ENCODE peak calls at places on chromosomes 6 and 20, in five cellular contexts. R, W, B, I and M are unnamed samples.

GRCh38 chr6:165468836-165469235 is 159.4 kb upstream of the C6orf118 start:
- DNase-seq in R (no peak), W (no peak), B (no peak), I (no peak), M (no peak)

GRCh38 chr6:11575408-11576033 is 38.0 kb downstream of the TMEM170B start:
- DNase-seq in R (peak), W (no peak), B (peak), I (peak), M (no peak)

GRCh38 chr20:603116-603640 is 6.9 kb downstream of the TCF15 start:
- DNase-seq in R (no peak), W (no peak), B (no peak), I (no peak), M (no peak)

GRCh38 chr6:169409742-169410312 is 156.2 kb upstream of the THBS2 start:
- DNase-seq in R (no peak), W (no peak), B (no peak), I (no peak), M (no peak)

GRCh38 chr20:15144911-15145310 is 807.5 kb upstream of the FLRT3 start:
- DNase-seq in R (no peak), W (no peak), B (no peak), I (no peak), M (no peak)

GRCh38 chr6:42547407-42548329 is 16.2 kb upstream of the UBR2 start:
- DNase-seq in R (no peak), W (peak), B (peak), I (peak), M (peak)

GRCh38 chr20:45070932-45071632 is 29.8 kb downstream of the KCNS1 start:
- DNase-seq in R (no peak), W (no peak), B (peak), I (no peak), M (no peak)

GRCh38 chr6:104218132-104218531 is 641.6 kb downstream of the HACE1 start:
- DNase-seq in R (no peak), W (no peak), B (no peak), I (no peak), M (no peak)

GRCh38 chr6:12967686-12968085 is 251.1 kb downstream of the PHACTR1 start:
- DNase-seq in R (no peak), W (no peak), B (no peak), I (no peak), M (no peak)

GRCh38 chr20:23417861-23418260 is 3.4 kb downstream of the NAPB start:
- DNase-seq in R (no peak), W (no peak), B (no peak), I (no peak), M (no peak)

GRCh38 chr6:24274441-24275083 is 83.3 kb downstream of the DCDC2 start:
- DNase-seq in R (no peak), W (no peak), B (peak), I (no peak), M (no peak)

GRCh38 chr6:119856136-119856535 is 506.6 kb upstream of the MAN1A1 start:
- DNase-seq in R (no peak), W (no peak), B (no peak), I (no peak), M (no peak)

GRCh38 chr20:9590189-9590588 is 75.8 kb downstream of the LAMP5 start:
- DNase-seq in R (no peak), W (no peak), B (peak), I (no peak), M (no peak)

GRCh38 chr6:9412951-9413559 is 977.7 kb upstream of the SLC35B3 start:
- DNase-seq in R (no peak), W (no peak), B (no peak), I (peak), M (no peak)

GRCh38 chr20:50115041-50115512 is 2.1 kb upstream of the UBE2V1 start:
- DNase-seq in R (no peak), W (no peak), B (no peak), I (no peak), M (no peak)

GRCh38 chr6:129312865-129313264 is 397.1 kb downstream of the ARHGAP18 start:
- DNase-seq in R (no peak), W (no peak), B (no peak), I (no peak), M (no peak)

GRCh38 chr20:3390759-3391500 is 16.5 kb downstream of the DNAAF9 start:
- DNase-seq in R (no peak), W (no peak), B (no peak), I (no peak), M (no peak)

GRCh38 chr6:16548121-16548520 is 213.1 kb downstream of the ATXN1 start:
- DNase-seq in R (no peak), W (no peak), B (no peak), I (no peak), M (no peak)

GRCh38 chr6:142279350-142280180 is 22.2 kb upstream of the ADGRG6 start:
- DNase-seq in R (no peak), W (no peak), B (peak), I (no peak), M (no peak)

GRCh38 chr20:57467742-57468141 is 57.2 kb downstream of the CTCFL start:
- DNase-seq in R (no peak), W (no peak), B (no peak), I (no peak), M (no peak)

GRCh38 chr6:75204222-75204958 is 1.5 kb downstream of the COL12A1 start:
- DNase-seq in R (no peak), W (peak), B (peak), I (peak), M (peak)

GRCh38 chr6:137926207-137926731 is 59.2 kb downstream of the TNFAIP3 start:
- DNase-seq in R (peak), W (no peak), B (peak), I (no peak), M (no peak)

GRCh38 chr6:16181429-16182359 is 52.8 kb downstream of the MYLIP start:
- DNase-seq in R (no peak), W (no peak), B (no peak), I (no peak), M (no peak)

GRCh38 chr6:88712243-88712936 is 251.0 kb downstream of the RNGTT start:
- DNase-seq in R (no peak), W (no peak), B (no peak), I (no peak), M (no peak)

GRCh38 chr6:13286185-13286584 is 42.2 kb downstream of the TBC1D7 start:
- DNase-seq in R (no peak), W (no peak), B (no peak), I (no peak), M (no peak)

GRCh38 chr6:37985355-37985754 is 165.8 kb downstream of the ZFAND3 start:
- DNase-seq in R (no peak), W (no peak), B (no peak), I (no peak), M (no peak)

GRCh38 chr6:150143521-150144293 is 863 bp downstream of the PPP1R14C start:
- DNase-seq in R (no peak), W (no peak), B (no peak), I (no peak), M (no peak)

GRCh38 chr6:163340201-163340887 is 74.2 kb upstream of the QKI start:
- DNase-seq in R (no peak), W (no peak), B (no peak), I (no peak), M (no peak)
- TF ChIP-seq CTCF in R (peak), W (no peak), B (no peak), I (no peak), M (no peak)

DNA sequence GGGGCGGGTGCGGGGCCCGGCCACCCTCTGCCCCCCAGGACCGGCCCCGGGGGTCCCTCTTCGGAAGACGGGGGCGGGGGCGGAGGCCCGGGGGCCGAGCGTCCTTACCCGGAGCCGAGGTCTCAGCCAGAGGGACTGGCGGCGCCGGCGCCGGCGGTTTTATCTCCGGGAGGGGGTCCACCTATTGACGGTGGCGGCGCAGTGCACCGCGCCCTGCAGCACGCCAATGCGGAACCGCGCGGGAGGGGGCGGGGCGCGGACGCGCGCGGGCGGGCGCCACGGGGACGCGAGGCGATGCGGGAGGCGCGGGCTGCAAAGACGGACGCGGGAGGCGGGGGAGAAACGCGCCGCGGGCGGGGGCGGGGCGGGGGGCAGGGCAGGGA is at the start of gene EEF1A2:
- DNase-seq in R (no peak), W (peak), B (no peak), I (no peak), M (no peak)
- TF ChIP-seq CTCF in R (no peak), W (no peak), B (no peak), I (no peak), M (no peak)

DNA sequence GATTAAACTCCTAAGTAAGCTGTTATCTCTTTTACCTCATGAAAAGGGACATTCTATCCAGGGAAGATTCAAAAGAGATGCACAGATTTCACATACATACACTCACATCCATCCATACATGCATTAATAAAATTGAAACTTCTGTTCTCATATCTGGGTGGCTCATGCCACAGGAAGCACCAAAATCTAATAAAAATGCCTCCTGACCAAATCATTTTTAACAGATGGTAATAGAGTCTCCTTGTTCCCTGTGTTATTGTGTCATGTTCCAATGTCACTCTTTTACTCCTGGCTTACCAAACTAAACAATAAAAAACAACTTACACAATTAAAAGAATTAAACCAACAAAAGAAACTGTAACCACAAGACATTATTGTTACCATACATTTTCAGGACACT is 742.1 kb upstream of the MANEA start:
- DNase-seq in R (no peak), W (no peak), B (no peak), I (no peak), M (no peak)
- TF ChIP-seq CTCF in R (no peak), W (no peak), B (no peak), I (no peak), M (no peak)

GRCh38 chr20:25079171-25079570 is 2.8 kb downstream of the VSX1 start:
- DNase-seq in R (no peak), W (no peak), B (no peak), I (no peak), M (no peak)

GRCh38 chr20:25083141-25083772 is 1.3 kb upstream of the VSX1 start:
- DNase-seq in R (no peak), W (no peak), B (no peak), I (no peak), M (no peak)

GRCh38 chr20:25081730-25082497 is at the start of gene VSX1:
- DNase-seq in R (no peak), W (no peak), B (no peak), I (no peak), M (no peak)

GRCh38 chr20:25082498-25082873 is 545 bp upstream of the VSX1 start:
- DNase-seq in R (no peak), W (no peak), B (no peak), I (no peak), M (no peak)

DNA sequence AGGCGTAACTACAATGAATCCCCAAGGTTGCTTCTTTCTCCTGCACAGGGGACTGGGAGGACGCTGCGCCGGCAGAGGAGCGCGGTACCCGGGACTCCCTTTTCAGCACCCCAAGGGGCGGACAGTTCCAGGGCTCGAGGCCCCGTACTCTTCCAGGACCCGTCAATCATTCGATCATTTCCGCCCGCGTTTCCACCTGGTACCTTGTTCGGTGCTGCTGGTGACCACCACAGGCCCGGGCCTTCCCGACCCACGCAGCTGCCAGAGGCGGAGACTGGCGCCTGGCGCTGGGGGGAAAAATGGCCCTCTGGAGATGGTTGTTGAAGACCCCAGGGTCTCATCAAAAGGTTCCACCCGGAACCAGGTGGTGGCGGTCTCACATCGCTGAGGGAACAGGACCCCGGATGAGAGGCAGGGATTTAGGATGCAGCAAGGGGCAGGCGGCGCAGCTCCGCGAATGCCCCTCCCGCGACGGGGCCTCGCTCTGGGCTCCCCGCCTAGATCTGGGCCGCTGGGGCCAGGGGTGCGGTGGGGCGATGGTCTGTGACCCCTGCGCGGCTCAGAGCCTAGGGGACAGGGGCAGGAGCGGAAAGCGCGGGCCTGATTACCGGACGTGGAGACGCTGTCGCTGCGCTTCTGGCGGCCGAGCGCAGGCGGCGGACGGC is 744 bp downstream of the VSX1 start:
- DNase-seq in R (no peak), W (no peak), B (no peak), I (peak), M (no peak)
- TF ChIP-seq CTCF in R (no peak), W (no peak), B (no peak), I (no peak), M (no peak)

DNA sequence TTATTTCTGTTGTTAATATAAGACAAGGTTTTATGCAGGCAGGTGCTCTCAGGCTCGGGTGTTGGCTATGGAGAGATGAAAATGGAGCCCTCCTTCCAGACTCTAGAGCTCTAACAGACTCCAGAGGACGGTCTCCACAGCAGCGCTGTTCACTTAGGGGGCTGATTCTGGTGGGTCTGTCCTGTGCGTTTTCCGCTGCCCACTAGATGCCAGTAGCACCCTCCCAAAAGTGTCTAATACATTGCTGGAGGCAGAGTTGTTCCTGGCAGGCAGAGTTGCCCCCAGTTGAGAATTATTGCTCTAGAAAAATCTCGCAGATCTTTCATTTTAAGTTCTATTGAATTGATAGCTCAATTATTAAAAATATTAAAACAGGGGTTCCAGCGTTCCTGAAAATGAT is 109.9 kb downstream of the MAP3K4 start:
- DNase-seq in R (no peak), W (no peak), B (no peak), I (peak), M (no peak)
- TF ChIP-seq CTCF in R (peak), W (no peak), B (peak), I (no peak), M (no peak)

GRCh38 chr20:47201074-47201730 is 155.3 kb downstream of the ZMYND8 start:
- DNase-seq in R (no peak), W (no peak), B (no peak), I (no peak), M (no peak)

GRCh38 chr20:47198254-47198671 is 158.2 kb downstream of the ZMYND8 start:
- DNase-seq in R (no peak), W (no peak), B (no peak), I (no peak), M (no peak)

GRCh38 chr20:47198996-47199552 is 157.4 kb downstream of the ZMYND8 start:
- DNase-seq in R (no peak), W (no peak), B (no peak), I (no peak), M (no peak)

GRCh38 chr20:47195573-47195972 is 160.9 kb downstream of the ZMYND8 start:
- DNase-seq in R (no peak), W (no peak), B (no peak), I (no peak), M (no peak)

GRCh38 chr20:47196091-47197081 is 160.1 kb downstream of the ZMYND8 start:
- DNase-seq in R (no peak), W (peak), B (peak), I (peak), M (peak)
- TF ChIP-seq CTCF in R (peak), W (peak), B (peak), I (peak), M (peak)

GRCh38 chr6:116316772-116317467 is 37.2 kb upstream of the TSPYL1 start:
- DNase-seq in R (no peak), W (peak), B (no peak), I (no peak), M (no peak)
- TF ChIP-seq CTCF in R (no peak), W (no peak), B (no peak), I (no peak), M (no peak)

GRCh38 chr20:2088904-2089303 is 12.7 kb upstream of the STK35 start:
- DNase-seq in R (no peak), W (no peak), B (no peak), I (no peak), M (no peak)

GRCh38 chr20:2084703-2085102 is 16.9 kb upstream of the STK35 start:
- DNase-seq in R (no peak), W (no peak), B (no peak), I (no peak), M (peak)

GRCh38 chr20:2089447-2089846 is 12.2 kb upstream of the STK35 start:
- DNase-seq in R (no peak), W (no peak), B (no peak), I (no peak), M (no peak)

GRCh38 chr20:2086980-2087377 is 14.6 kb upstream of the STK35 start:
- DNase-seq in R (no peak), W (no peak), B (no peak), I (no peak), M (no peak)

GRCh38 chr20:2086177-2086979 is 15.2 kb upstream of the STK35 start:
- DNase-seq in R (no peak), W (no peak), B (no peak), I (no peak), M (no peak)
- TF ChIP-seq CTCF in R (no peak), W (no peak), B (no peak), I (no peak), M (no peak)